ENCODE peak calls at places on chromosomes 12 and 14, in ten cellular contexts. U, O, Q, B, T, A, I, V, W and X are unnamed samples.

GRCh38 chr12:14505626-14506596 is 61.8 kb downstream of the PLBD1 start:
- ATAC-seq in U (no peak), O (no peak), Q (no peak), B (no peak), T (no peak), A (no peak), I (no peak), V (no peak), W (no peak), X (no peak)

GRCh38 chr12:14454098-14454907 is 88.8 kb downstream of the ATF7IP start:
- ATAC-seq in U (peak; percentile 81), O (peak; percentile 79), Q (peak; percentile 52), B (peak; percentile 96), T (peak; percentile 86), A (peak; percentile 90), I (peak; percentile 67), V (peak; percentile 78), W (peak; percentile 86), X (peak; percentile 70)

GRCh38 chr14:53273671-53274072 is 120.5 kb upstream of the DDHD1 start:
- ATAC-seq in U (no peak), O (no peak), Q (no peak), B (no peak), T (no peak), A (peak; percentile 93), I (no peak), V (no peak), W (no peak), X (no peak)

GRCh38 chr12:46354799-46355194 is 17.8 kb downstream of the SLC38A2 start:
- ATAC-seq in U (no peak), O (no peak), Q (no peak), B (no peak), T (peak; percentile 7), A (no peak), I (no peak), V (no peak), W (no peak), X (no peak)

GRCh38 chr12:104974626-104975290 is 11.4 kb upstream of the NOPCHAP1 start:
- ATAC-seq in U (no peak), O (peak; percentile 97), Q (no peak), B (no peak), T (no peak), A (peak; percentile 82), I (no peak), V (peak; percentile 99), W (no peak), X (peak; percentile 76)

GRCh38 chr14:91361236-91361811 is 56.3 kb downstream of the CCDC88C start:
- ATAC-seq in U (no peak), O (peak; percentile 79), Q (no peak), B (no peak), T (no peak), A (peak; percentile 78), I (no peak), V (no peak), W (no peak), X (no peak)

GRCh38 chr12:124668602-124669001 is 101.2 kb upstream of the NCOR2 start:
- ATAC-seq in U (no peak), O (peak; percentile 45), Q (no peak), B (no peak), T (no peak), A (no peak), I (no peak), V (no peak), W (no peak), X (no peak)

GRCh38 chr14:94158239-94158888 is 15.8 kb upstream of the PPP4R4 start:
- ATAC-seq in U (peak; percentile 81), O (no peak), Q (no peak), B (peak; percentile 81), T (peak; percentile 56), A (no peak), I (peak; percentile 85), V (no peak), W (peak; percentile 86), X (peak; percentile 75)

GRCh38 chr12:109389146-109389545 is 41.4 kb downstream of the MYO1H start:
- ATAC-seq in U (no peak), O (no peak), Q (no peak), B (peak; percentile 55), T (no peak), A (peak; percentile 21), I (peak; percentile 48), V (no peak), W (peak; percentile 18), X (peak; percentile 74)